ENCODE peak calls at places on chromosomes 16 and 17, in five cellular contexts. One of them, this sample, is unnamed.

GRCh38 chr17:42337442-42337841 is 49.1 kb downstream of the STAT5A start:
- DNase-seq in neural progenitor cell: no peak
- DNase-seq in GM23338: no peak
- DNase-seq in OCI-LY7: no peak
- DNase-seq in A549: no peak
- DNase-seq in this sample: peak; percentile 63

GRCh38 chr17:73359255-73359816 is 47.5 kb upstream of the CDC42EP4 start:
- DNase-seq in neural progenitor cell: no peak
- DNase-seq in GM23338: no peak
- DNase-seq in OCI-LY7: no peak
- DNase-seq in A549: no peak
- DNase-seq in this sample: no peak

GRCh38 chr17:28472871-28473497 is 460 bp upstream of the SLC13A2 start:
- DNase-seq in neural progenitor cell: no peak
- DNase-seq in GM23338: no peak
- DNase-seq in OCI-LY7: no peak
- DNase-seq in A549: no peak
- DNase-seq in this sample: no peak

GRCh38 chr16:31698901-31699300 is 171.2 kb downstream of the AHSP start:
- DNase-seq in neural progenitor cell: no peak
- DNase-seq in GM23338: no peak
- DNase-seq in OCI-LY7: no peak
- DNase-seq in A549: no peak
- DNase-seq in this sample: no peak

GRCh38 chr17:75876190-75876937 is 2.0 kb downstream of the TRIM47 start:
- DNase-seq in neural progenitor cell: peak; percentile 71
- DNase-seq in GM23338: peak; percentile 80
- DNase-seq in OCI-LY7: peak; percentile 96
- DNase-seq in A549: peak; percentile 74
- DNase-seq in this sample: peak; percentile 91

GRCh38 chr17:77373298-77374169 is 232.8 kb downstream of the SEC14L1 start:
- DNase-seq in neural progenitor cell: peak; percentile 78
- DNase-seq in GM23338: peak; percentile 71
- DNase-seq in OCI-LY7: peak; percentile 31
- DNase-seq in A549: no peak
- DNase-seq in this sample: no peak

GRCh38 chr16:13909872-13910303 is 10.1 kb upstream of the ERCC4 start:
- DNase-seq in neural progenitor cell: no peak
- DNase-seq in GM23338: no peak
- DNase-seq in OCI-LY7: no peak
- DNase-seq in A549: no peak
- DNase-seq in this sample: no peak

GRCh38 chr17:55584055-55584685 is 72.9 kb upstream of the SMIM36 start:
- DNase-seq in neural progenitor cell: no peak
- DNase-seq in GM23338: no peak
- DNase-seq in OCI-LY7: no peak
- DNase-seq in A549: no peak
- DNase-seq in this sample: no peak

GRCh38 chr17:58377005-58377660 is 25.1 kb upstream of the SUPT4H1 start:
- DNase-seq in neural progenitor cell: no peak
- DNase-seq in GM23338: peak; percentile 46
- DNase-seq in OCI-LY7: no peak
- DNase-seq in A549: no peak
- DNase-seq in this sample: no peak

GRCh38 chr17:80227156-80227555 is 6.9 kb downstream of the SLC26A11 start:
- DNase-seq in neural progenitor cell: no peak
- DNase-seq in GM23338: no peak
- DNase-seq in OCI-LY7: no peak
- DNase-seq in A549: no peak
- DNase-seq in this sample: no peak

GRCh38 chr17:62819511-62820221 is 11.6 kb upstream of the MARCHF10 start:
- DNase-seq in neural progenitor cell: peak; percentile 67
- DNase-seq in GM23338: peak; percentile 64
- DNase-seq in OCI-LY7: no peak
- DNase-seq in A549: peak; percentile 97
- DNase-seq in this sample: no peak

GRCh38 chr16:84844049-84844350 is 24.2 kb downstream of the CRISPLD2 start:
- DNase-seq in neural progenitor cell: no peak
- DNase-seq in GM23338: no peak
- DNase-seq in OCI-LY7: no peak
- DNase-seq in A549: no peak
- DNase-seq in this sample: no peak

GRCh38 chr16:11283820-11284248 is 2.7 kb upstream of the PRM1 start:
- DNase-seq in neural progenitor cell: peak; percentile 33
- DNase-seq in GM23338: no peak
- DNase-seq in OCI-LY7: no peak
- DNase-seq in A549: no peak
- DNase-seq in this sample: no peak

GRCh38 chr16:35339337-35339736 is 1879.9 kb downstream of the TP53TG3F start:
- DNase-seq in neural progenitor cell: no peak
- DNase-seq in GM23338: no peak
- DNase-seq in OCI-LY7: peak; percentile 1
- DNase-seq in A549: no peak
- DNase-seq in this sample: no peak

GRCh38 chr17:7656958-7657715 is 6.4 kb downstream of the ATP1B2 start:
- DNase-seq in neural progenitor cell: peak; percentile 59
- DNase-seq in GM23338: peak; percentile 98
- DNase-seq in OCI-LY7: no peak
- DNase-seq in A549: no peak
- DNase-seq in this sample: no peak

GRCh38 chr16:56075732-56076131 is 115.6 kb upstream of the GNAO1 start:
- DNase-seq in neural progenitor cell: no peak
- DNase-seq in GM23338: no peak
- DNase-seq in OCI-LY7: no peak
- DNase-seq in A549: no peak
- DNase-seq in this sample: no peak

GRCh38 chr16:2033057-2033911 is 6.6 kb downstream of the NHERF2 start:
- DNase-seq in neural progenitor cell: peak; percentile 38
- DNase-seq in GM23338: no peak
- DNase-seq in OCI-LY7: no peak
- DNase-seq in A549: no peak
- DNase-seq in this sample: no peak

GRCh38 chr16:11743308-11744074 is 834 bp upstream of the TXNDC11 start:
- DNase-seq in neural progenitor cell: no peak
- DNase-seq in GM23338: no peak
- DNase-seq in OCI-LY7: peak; percentile 52
- DNase-seq in A549: peak; percentile 38
- DNase-seq in this sample: peak; percentile 67

GRCh38 chr17:82740906-82741759 is 5.7 kb downstream of the FN3K start:
- DNase-seq in neural progenitor cell: no peak
- DNase-seq in GM23338: peak; percentile 17
- DNase-seq in OCI-LY7: peak; percentile 67
- DNase-seq in A549: no peak
- DNase-seq in this sample: peak; percentile 66

GRCh38 chr17:44004077-44004760 is at the start of gene NAGS:
- DNase-seq in neural progenitor cell: peak; percentile 63
- DNase-seq in GM23338: peak; percentile 71
- DNase-seq in OCI-LY7: no peak
- DNase-seq in A549: no peak
- DNase-seq in this sample: no peak

GRCh38 chr16:52051773-52052172 is 495.2 kb downstream of the TOX3 start:
- DNase-seq in neural progenitor cell: no peak
- DNase-seq in GM23338: no peak
- DNase-seq in OCI-LY7: no peak
- DNase-seq in A549: no peak
- DNase-seq in this sample: no peak

GRCh38 chr16:23497543-23497868 is 12.8 kb downstream of the GGA2 start:
- DNase-seq in neural progenitor cell: no peak
- DNase-seq in GM23338: no peak
- DNase-seq in OCI-LY7: no peak
- DNase-seq in A549: no peak
- DNase-seq in this sample: no peak

GRCh38 chr16:2337431-2338296 is 2.9 kb downstream of the ABCA3 start:
- DNase-seq in neural progenitor cell: no peak
- DNase-seq in GM23338: no peak
- DNase-seq in OCI-LY7: no peak
- DNase-seq in A549: no peak
- DNase-seq in this sample: no peak

DNA sequence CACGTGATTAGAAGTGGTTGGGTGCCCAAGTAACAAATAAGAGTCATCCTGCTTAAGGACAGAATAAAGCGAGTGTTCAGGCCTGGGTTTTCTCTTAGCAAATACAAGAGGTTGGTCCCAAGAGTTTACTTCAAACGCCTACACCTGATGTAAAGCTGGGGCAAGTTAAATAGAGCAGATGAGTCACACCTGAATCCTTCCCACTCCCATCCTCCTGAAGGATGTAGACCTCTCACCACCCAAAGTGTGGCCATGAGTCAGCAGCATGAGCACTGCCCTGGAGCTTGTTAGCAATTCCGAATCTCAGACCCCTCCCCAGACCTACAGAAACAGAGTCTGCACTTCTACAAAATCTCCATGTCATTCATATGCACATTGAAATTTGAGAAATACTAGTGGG is 284.5 kb upstream of the CDH5 start:
- DNase-seq in neural progenitor cell: no peak
- DNase-seq in GM23338: peak; percentile 59
- DNase-seq in OCI-LY7: no peak
- DNase-seq in A549: peak; percentile 3
- DNase-seq in this sample: no peak
- H3K4me2 ChIP-seq in neural progenitor cell: no peak overlapping the region
- H3K4me2 ChIP-seq in GM23338: no peak overlapping the region
- H3K4me2 ChIP-seq in OCI-LY7: no peak overlapping the region
- H3K4me2 ChIP-seq in A549: peak overlapping the region; percentile 13
- H3K4me2 ChIP-seq in this sample: no peak overlapping the region

GRCh38 chr17:40339068-40339699 is 25.4 kb downstream of the GJD3 start:
- DNase-seq in neural progenitor cell: no peak
- DNase-seq in GM23338: no peak
- DNase-seq in OCI-LY7: peak; percentile 38
- DNase-seq in A549: no peak
- DNase-seq in this sample: no peak

GRCh38 chr17:40340327-40340726 is 24.2 kb downstream of the GJD3 start:
- DNase-seq in neural progenitor cell: no peak
- DNase-seq in GM23338: no peak
- DNase-seq in OCI-LY7: no peak
- DNase-seq in A549: no peak
- DNase-seq in this sample: no peak

GRCh38 chr17:40337351-40337750 is 27.2 kb downstream of the GJD3 start:
- DNase-seq in neural progenitor cell: no peak
- DNase-seq in GM23338: no peak
- DNase-seq in OCI-LY7: no peak
- DNase-seq in A549: no peak
- DNase-seq in this sample: no peak

GRCh38 chr17:40335620-40336019 is 26.6 kb downstream of the RARA start:
- DNase-seq in neural progenitor cell: no peak
- DNase-seq in GM23338: no peak
- DNase-seq in OCI-LY7: no peak
- DNase-seq in A549: no peak
- DNase-seq in this sample: no peak

GRCh38 chr17:40338058-40338457 is 26.5 kb downstream of the GJD3 start:
- DNase-seq in neural progenitor cell: no peak
- DNase-seq in GM23338: no peak
- DNase-seq in OCI-LY7: no peak
- DNase-seq in A549: no peak
- DNase-seq in this sample: no peak
- H3K4me1 ChIP-seq in neural progenitor cell: peaks cover 29% of the 10 kb centered on the region
- H3K4me1 ChIP-seq in GM23338: peaks cover 14% of the 10 kb centered on the region
- H3K4me1 ChIP-seq in OCI-LY7: peaks cover 40% of the 10 kb centered on the region
- H3K4me1 ChIP-seq in A549: peaks cover 53% of the 10 kb centered on the region
- H3K4me1 ChIP-seq in this sample: peaks cover 49% of the 10 kb centered on the region

GRCh38 chr17:35062284-35062683 is 1.2 kb downstream of the RFFL start:
- DNase-seq in neural progenitor cell: no peak
- DNase-seq in GM23338: no peak
- DNase-seq in OCI-LY7: no peak
- DNase-seq in A549: no peak
- DNase-seq in this sample: no peak
- H3K4me2 ChIP-seq in neural progenitor cell: no peak overlapping the region
- H3K4me2 ChIP-seq in GM23338: no peak overlapping the region
- H3K4me2 ChIP-seq in OCI-LY7: no peak overlapping the region
- H3K4me2 ChIP-seq in A549: peak overlapping the region; percentile 78
- H3K4me2 ChIP-seq in this sample: peak overlapping the region; percentile 90

GRCh38 chr17:78728495-78728894 is 53.6 kb downstream of the CYTH1 start:
- DNase-seq in neural progenitor cell: no peak
- DNase-seq in GM23338: no peak
- DNase-seq in OCI-LY7: no peak
- DNase-seq in A549: no peak
- DNase-seq in this sample: no peak
- H3K4me1 ChIP-seq in neural progenitor cell: peaks cover 32% of the 10 kb centered on the region
- H3K4me1 ChIP-seq in GM23338: peaks cover 24% of the 10 kb centered on the region
- H3K4me1 ChIP-seq in OCI-LY7: peaks cover 97% of the 10 kb centered on the region
- H3K4me1 ChIP-seq in A549: peaks cover 16% of the 10 kb centered on the region
- H3K4me1 ChIP-seq in this sample: peaks cover 3% of the 10 kb centered on the region

GRCh38 chr16:88809676-88810165 is 2.0 kb downstream of the APRT start:
- DNase-seq in neural progenitor cell: no peak
- DNase-seq in GM23338: no peak
- DNase-seq in OCI-LY7: no peak
- DNase-seq in A549: no peak
- DNase-seq in this sample: peak; percentile 68
- H3K4me2 ChIP-seq in neural progenitor cell: no peak overlapping the region
- H3K4me2 ChIP-seq in GM23338: peak overlapping the region; percentile 99
- H3K4me2 ChIP-seq in OCI-LY7: peak overlapping the region; percentile 74
- H3K4me2 ChIP-seq in A549: peak overlapping the region; percentile 99
- H3K4me2 ChIP-seq in this sample: peak overlapping the region; percentile 79

DNA sequence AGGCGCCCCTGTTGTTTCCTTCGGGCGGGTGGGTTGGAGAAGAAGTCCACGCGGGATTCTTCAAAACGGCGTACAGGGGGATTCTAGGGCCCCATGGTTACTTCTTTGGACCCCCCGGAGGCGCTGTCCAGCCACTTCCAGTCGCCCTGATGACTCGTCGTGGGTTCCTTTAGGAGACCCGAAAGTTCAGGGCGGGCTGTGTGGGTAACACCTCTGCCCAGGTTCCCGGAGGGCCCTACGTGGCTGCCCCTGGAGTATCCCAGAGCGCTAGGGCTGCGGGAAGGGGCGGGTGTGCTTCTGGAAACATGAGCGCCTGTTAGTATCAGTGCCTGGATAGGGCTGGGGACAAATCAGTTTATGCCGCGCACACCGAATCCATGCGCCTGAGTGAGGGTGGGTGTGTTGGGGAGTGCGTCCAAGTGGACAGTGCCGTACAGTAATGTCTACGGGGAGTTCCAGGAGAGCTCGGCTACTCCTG is 602 bp upstream of the HIC1 start:
- DNase-seq in neural progenitor cell: no peak
- DNase-seq in GM23338: peak; percentile 57
- DNase-seq in OCI-LY7: no peak
- DNase-seq in A549: no peak
- DNase-seq in this sample: peak; percentile 74
- H3K4me1 ChIP-seq in neural progenitor cell: peaks cover 15% of the 10 kb centered on the region
- H3K4me1 ChIP-seq in GM23338: peaks cover 6% of the 10 kb centered on the region
- H3K4me1 ChIP-seq in OCI-LY7: peaks cover 39% of the 10 kb centered on the region
- H3K4me1 ChIP-seq in A549: peaks cover 5% of the 10 kb centered on the region
- H3K4me1 ChIP-seq in this sample: peaks cover 56% of the 10 kb centered on the region

DNA sequence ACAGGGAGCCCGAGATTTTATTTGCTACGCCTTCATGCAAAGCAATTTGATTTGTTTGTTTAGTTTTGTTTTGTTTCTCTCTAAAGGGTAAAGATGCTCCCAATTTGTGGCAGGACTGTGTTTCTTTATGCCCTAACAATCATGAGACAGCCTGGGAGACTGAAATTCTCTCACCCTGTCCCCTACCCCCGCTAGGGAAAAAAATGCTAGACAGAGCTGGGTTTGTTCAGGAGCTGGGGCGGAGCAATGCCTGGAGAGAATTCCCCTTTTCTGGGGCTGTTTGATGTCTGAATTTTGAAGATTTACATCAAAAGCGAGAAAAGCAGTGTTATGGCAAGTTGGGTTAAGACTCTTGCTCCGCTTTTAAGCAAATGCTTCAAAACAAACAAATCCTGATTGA is 8.4 kb downstream of the MAF start:
- DNase-seq in neural progenitor cell: no peak
- DNase-seq in GM23338: no peak
- DNase-seq in OCI-LY7: no peak
- DNase-seq in A549: no peak
- DNase-seq in this sample: no peak
- H3K4me2 ChIP-seq in neural progenitor cell: no peak overlapping the region
- H3K4me2 ChIP-seq in GM23338: no peak overlapping the region
- H3K4me2 ChIP-seq in OCI-LY7: no peak overlapping the region
- H3K4me2 ChIP-seq in A549: no peak overlapping the region
- H3K4me2 ChIP-seq in this sample: no peak overlapping the region

This sample was measured in Karpas-422.